ENCODE peak calls at places on chromosome 4, in ten cellular contexts. X is NT2/D1, Q is aorta, E is left ventricle myocardium inferior, U is psoas muscle, V is suprapubic skin, B is fibroblast of lung, K is transverse colon, H is neuronal stem cell, I is A549. P is an unnamed sample.
A peak's percentile ranks its signal among the peaks of the same experiment; 100 is the strongest.

GRCh38 chr4:80077639-80078038 is 4.6 kb upstream of the ANTXR2 start:
- DNase-seq in X (no peak), Q (no peak), E (no peak), U (no peak), V (no peak), B (peak; percentile 65), K (no peak), H (no peak), I (peak; percentile 2), P (peak; percentile 50)

GRCh38 chr4:43238556-43238955 is 346.0 kb downstream of the GRXCR1 start:
- DNase-seq in X (no peak), Q (no peak), E (no peak), U (no peak), V (no peak), B (no peak), K (no peak), H (no peak), I (no peak), P (no peak)

GRCh38 chr4:7146764-7147071 is 45.6 kb upstream of the SORCS2 start:
- DNase-seq in X (no peak), Q (no peak), E (no peak), U (no peak), V (no peak), B (no peak), K (no peak), H (no peak), I (no peak), P (no peak)

GRCh38 chr4:148961526-148961925 is 519.3 kb upstream of the NR3C2 start:
- DNase-seq in X (no peak), Q (no peak), E (no peak), U (no peak), V (no peak), B (no peak), K (no peak), H (no peak), I (no peak), P (no peak)

GRCh38 chr4:60215906-60216305 is 984.2 kb upstream of the ADGRL3 start:
- DNase-seq in X (no peak), Q (no peak), E (no peak), U (no peak), V (no peak), B (no peak), K (no peak), H (no peak), I (no peak), P (no peak)

GRCh38 chr4:123446791-123447474 is 50.3 kb downstream of the SPRY1 start:
- DNase-seq in X (no peak), Q (no peak), E (no peak), U (no peak), V (no peak), B (no peak), K (no peak), H (no peak), I (no peak), P (no peak)

GRCh38 chr4:156999175-156999517 is 27.5 kb upstream of the PDGFC start:
- DNase-seq in X (peak; percentile 65), Q (no peak), E (no peak), U (no peak), V (no peak), B (peak; percentile 99), K (peak; percentile 10), H (no peak), I (peak; percentile 75), P (peak; percentile 98)

GRCh38 chr4:114626202-114626601 is 27.6 kb downstream of the UGT8 start:
- DNase-seq in X (no peak), Q (no peak), E (no peak), U (no peak), V (no peak), B (no peak), K (no peak), H (no peak), I (no peak), P (no peak)

GRCh38 chr4:80189956-80190671 is 7.2 kb upstream of the PRDM8 start:
- DNase-seq in X (no peak), Q (no peak), E (no peak), U (no peak), V (no peak), B (peak; percentile 32), K (no peak), H (no peak), I (no peak), P (no peak)

GRCh38 chr4:2804449-2804972 is 11.6 kb downstream of the SH3BP2 start:
- DNase-seq in X (no peak), Q (peak; percentile 46), E (peak; percentile 13), U (no peak), V (no peak), B (no peak), K (no peak), H (no peak), I (no peak), P (no peak)

GRCh38 chr4:4643306-4643705 is 101.5 kb upstream of the STX18 start:
- DNase-seq in X (no peak), Q (no peak), E (no peak), U (no peak), V (no peak), B (no peak), K (no peak), H (no peak), I (no peak), P (no peak)

GRCh38 chr4:147837435-147837834 is 105.5 kb downstream of the ARHGAP10 start:
- DNase-seq in X (no peak), Q (no peak), E (no peak), U (no peak), V (no peak), B (no peak), K (no peak), H (no peak), I (peak; percentile 58), P (no peak)

GRCh38 chr4:68271851-68272756 is 26.6 kb upstream of the TMPRSS11B start:
- DNase-seq in X (no peak), Q (no peak), E (no peak), U (no peak), V (no peak), B (peak; percentile 64), K (no peak), H (peak; percentile 49), I (peak; percentile 51), P (peak; percentile 73)

GRCh38 chr4:98778206-98778605 is 119.8 kb upstream of the TSPAN5 start:
- DNase-seq in X (no peak), Q (no peak), E (no peak), U (no peak), V (no peak), B (peak; percentile 80), K (no peak), H (no peak), I (peak; percentile 78), P (peak; percentile 39)

GRCh38 chr4:36328130-36328529 is 46.7 kb downstream of the DTHD1 start:
- DNase-seq in X (no peak), Q (no peak), E (no peak), U (no peak), V (no peak), B (no peak), K (no peak), H (no peak), I (no peak), P (no peak)

GRCh38 chr4:65007841-65008439 is 598.7 kb upstream of the TECRL start:
- DNase-seq in X (peak; percentile 36), Q (no peak), E (no peak), U (no peak), V (no peak), B (peak; percentile 59), K (no peak), H (peak; percentile 24), I (peak; percentile 49), P (peak; percentile 50)

GRCh38 chr4:123102897-123103489 is 180.6 kb upstream of the NUDT6 start:
- DNase-seq in X (no peak), Q (no peak), E (no peak), U (no peak), V (no peak), B (peak; percentile 52), K (no peak), H (peak; percentile 30), I (peak; percentile 45), P (peak; percentile 52)

GRCh38 chr4:87009095-87009648 is 74.4 kb downstream of the AFF1 start:
- DNase-seq in X (no peak), Q (no peak), E (no peak), U (no peak), V (no peak), B (no peak), K (peak; percentile 44), H (no peak), I (no peak), P (peak; percentile 67)
- H3K4me1 ChIP-seq in X (peaks cover 2% of the 10 kb centered on the region), Q (no peaks in the 10 kb centered on the region), E (peaks cover 89% of the 10 kb centered on the region), U (peaks cover 70% of the 10 kb centered on the region), V (peaks cover 65% of the 10 kb centered on the region), B (peaks cover 6% of the 10 kb centered on the region), K (peaks cover 63% of the 10 kb centered on the region), H (peaks cover 21% of the 10 kb centered on the region), I (peaks cover 66% of the 10 kb centered on the region), P (peaks cover 56% of the 10 kb centered on the region)

DNA sequence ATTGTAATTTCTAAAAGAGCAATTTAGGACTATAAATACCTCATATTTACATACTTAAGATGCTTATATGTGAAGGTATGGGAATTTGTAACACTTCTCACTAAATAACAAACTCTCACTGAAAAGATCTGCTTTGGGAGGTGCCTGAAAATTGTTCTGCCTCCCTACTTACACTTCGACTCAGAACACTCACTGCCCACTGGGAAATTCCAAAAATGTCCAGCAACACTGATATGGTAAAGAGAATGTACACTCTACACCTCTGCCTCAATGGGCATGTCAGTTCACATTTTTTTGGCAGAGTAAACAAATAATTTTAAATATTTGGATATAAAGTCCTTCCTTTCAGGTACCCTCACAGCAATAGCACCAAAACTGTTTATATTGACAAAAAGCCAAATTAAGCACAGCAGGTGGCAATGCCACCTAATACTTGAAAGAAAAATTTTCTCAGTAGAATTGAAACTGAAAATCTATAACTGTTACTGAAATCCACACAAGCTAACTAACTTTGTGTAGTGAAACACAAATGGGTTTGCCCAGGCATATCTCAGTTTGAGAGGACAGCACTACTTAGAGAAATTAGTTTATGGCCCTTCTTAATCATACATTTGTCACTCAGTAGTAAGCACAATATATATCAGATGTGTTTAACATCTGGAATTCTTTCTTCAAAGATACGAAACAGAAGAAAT is 67.1 kb downstream of the PRDM5 start:
- DNase-seq in X (no peak), Q (no peak), E (no peak), U (no peak), V (no peak), B (no peak), K (no peak), H (no peak), I (no peak), P (no peak)
- H3K4me1 ChIP-seq in X (no peaks in the 10 kb centered on the region), Q (no peaks in the 10 kb centered on the region), E (no peaks in the 10 kb centered on the region), U (no peaks in the 10 kb centered on the region), V (no peaks in the 10 kb centered on the region), B (peaks cover 4% of the 10 kb centered on the region), K (no peaks in the 10 kb centered on the region), H (peaks cover 1% of the 10 kb centered on the region), I (no peaks in the 10 kb centered on the region), P (no peaks in the 10 kb centered on the region)

GRCh38 chr4:118992149-118992548 is 103.5 kb downstream of the SYNPO2 start:
- DNase-seq in X (no peak), Q (no peak), E (no peak), U (no peak), V (no peak), B (no peak), K (no peak), H (no peak), I (no peak), P (no peak)
- H3K4me1 ChIP-seq in X (no peaks in the 10 kb centered on the region), Q (peaks cover 8% of the 10 kb centered on the region), E (peaks cover 87% of the 10 kb centered on the region), U (peaks cover 65% of the 10 kb centered on the region), V (peaks cover 17% of the 10 kb centered on the region), B (peaks cover 23% of the 10 kb centered on the region), K (peaks cover 22% of the 10 kb centered on the region), H (no peaks in the 10 kb centered on the region), I (peaks cover 24% of the 10 kb centered on the region), P (no peaks in the 10 kb centered on the region)

DNA sequence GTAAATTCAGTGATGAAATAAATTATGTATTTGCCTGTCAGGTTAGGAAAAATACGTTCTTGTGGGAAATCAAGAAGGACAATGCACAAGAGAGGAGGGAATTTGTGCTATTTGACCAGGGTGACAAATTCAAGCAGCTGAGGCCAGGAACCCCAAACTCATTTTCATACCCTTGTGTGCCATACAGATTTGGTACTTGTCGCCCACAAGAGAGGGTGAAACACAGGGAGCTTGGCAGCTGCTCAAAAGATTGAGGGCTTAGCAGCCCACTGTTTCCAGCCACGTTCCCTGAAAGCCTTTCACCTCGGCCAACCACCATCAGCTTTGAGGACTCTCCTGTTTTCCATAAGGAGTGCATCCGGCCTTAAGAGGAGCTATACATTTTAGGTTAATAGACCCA is 111.2 kb downstream of the COL25A1 start:
- DNase-seq in X (no peak), Q (no peak), E (no peak), U (no peak), V (no peak), B (no peak), K (no peak), H (no peak), I (no peak), P (no peak)
- H3K4me1 ChIP-seq in X (no peaks in the 10 kb centered on the region), Q (no peaks in the 10 kb centered on the region), E (no peaks in the 10 kb centered on the region), U (no peaks in the 10 kb centered on the region), V (no peaks in the 10 kb centered on the region), B (no peaks in the 10 kb centered on the region), K (no peaks in the 10 kb centered on the region), H (no peaks in the 10 kb centered on the region), I (no peaks in the 10 kb centered on the region), P (no peaks in the 10 kb centered on the region)

P was measured in endothelial cell of umbilical vein.